ENCODE peak calls at places on chromosomes 4 and X, in six cellular contexts. One of them, this sample, is unnamed.

GRCh38 chr4:48909697-48910096 is 3.1 kb upstream of the OCIAD2 start:
- DNase-seq in HFF-Myc: peak
- DNase-seq in RWPE2: peak
- DNase-seq in neural crest cell: no peak
- DNase-seq in psoas muscle: no peak
- DNase-seq in H1: peak
- DNase-seq in this sample: no peak

GRCh38 chrX:641671-642435 is 11.3 kb downstream of the SHOX start:
- DNase-seq in neural crest cell: no peak
- DNase-seq in HFF-Myc: no peak
- DNase-seq in H1: no peak
- DNase-seq in psoas muscle: no peak
- DNase-seq in RWPE2: no peak
- DNase-seq in this sample: no peak

GRCh38 chr4:42390622-42391355 is 6.5 kb upstream of the SHISA3 start:
- DNase-seq in neural crest cell: no peak
- DNase-seq in H1: no peak
- DNase-seq in psoas muscle: no peak
- DNase-seq in RWPE2: no peak
- DNase-seq in HFF-Myc: no peak
- DNase-seq in this sample: no peak

GRCh38 chr4:89653012-89653411 is 183.9 kb downstream of the SNCA start:
- DNase-seq in H1: no peak
- DNase-seq in HFF-Myc: no peak
- DNase-seq in RWPE2: no peak
- DNase-seq in psoas muscle: no peak
- DNase-seq in neural crest cell: no peak
- DNase-seq in this sample: no peak

GRCh38 chrX:65706041-65706828 is 38.8 kb downstream of the MSN start:
- DNase-seq in HFF-Myc: peak
- DNase-seq in neural crest cell: no peak
- DNase-seq in H1: no peak
- DNase-seq in RWPE2: peak
- DNase-seq in psoas muscle: peak
- DNase-seq in this sample: no peak

GRCh38 chr4:41600243-41600642 is 62.3 kb downstream of the LIMCH1 start:
- DNase-seq in HFF-Myc: no peak
- DNase-seq in RWPE2: no peak
- DNase-seq in H1: no peak
- DNase-seq in psoas muscle: no peak
- DNase-seq in neural crest cell: no peak
- DNase-seq in this sample: no peak

GRCh38 chr4:5893013-5893580 is at the start of gene CRMP1:
- DNase-seq in psoas muscle: no peak
- DNase-seq in HFF-Myc: no peak
- DNase-seq in neural crest cell: peak
- DNase-seq in H1: no peak
- DNase-seq in RWPE2: no peak
- DNase-seq in this sample: no peak

GRCh38 chr4:172726001-172726423 is 442.6 kb upstream of the GALNT7 start:
- DNase-seq in neural crest cell: no peak
- DNase-seq in RWPE2: no peak
- DNase-seq in H1: no peak
- DNase-seq in HFF-Myc: no peak
- DNase-seq in psoas muscle: no peak
- DNase-seq in this sample: no peak

GRCh38 chr4:5361968-5362367 is 310.7 kb downstream of the STK32B start:
- DNase-seq in HFF-Myc: no peak
- DNase-seq in H1: no peak
- DNase-seq in RWPE2: no peak
- DNase-seq in psoas muscle: no peak
- DNase-seq in neural crest cell: peak
- DNase-seq in this sample: no peak

GRCh38 chrX:12210196-12210815 is 72.0 kb downstream of the FRMPD4 start:
- DNase-seq in HFF-Myc: no peak
- DNase-seq in psoas muscle: peak
- DNase-seq in H1: no peak
- DNase-seq in neural crest cell: no peak
- DNase-seq in RWPE2: peak
- DNase-seq in this sample: peak

GRCh38 chr4:8830611-8831200 is 40.9 kb downstream of the HMX1 start:
- DNase-seq in H1: no peak
- DNase-seq in RWPE2: no peak
- DNase-seq in neural crest cell: no peak
- DNase-seq in HFF-Myc: no peak
- DNase-seq in psoas muscle: no peak
- DNase-seq in this sample: no peak

GRCh38 chr4:112173593-112174559 is 28.6 kb downstream of the FAM241A start:
- DNase-seq in HFF-Myc: no peak
- DNase-seq in neural crest cell: no peak
- DNase-seq in H1: no peak
- DNase-seq in RWPE2: no peak
- DNase-seq in psoas muscle: peak
- DNase-seq in this sample: no peak

GRCh38 chr4:101597204-101597603 is 193.3 kb upstream of the BANK1 start:
- DNase-seq in HFF-Myc: no peak
- DNase-seq in H1: no peak
- DNase-seq in neural crest cell: no peak
- DNase-seq in RWPE2: no peak
- DNase-seq in psoas muscle: no peak
- DNase-seq in this sample: no peak

GRCh38 chr4:20816287-20816686 is 116.0 kb downstream of the PACRGL start:
- DNase-seq in neural crest cell: no peak
- DNase-seq in HFF-Myc: no peak
- DNase-seq in H1: no peak
- DNase-seq in RWPE2: no peak
- DNase-seq in psoas muscle: no peak
- DNase-seq in this sample: no peak

GRCh38 chrX:106999002-106999975 is 723 bp downstream of the MORC4 start:
- DNase-seq in psoas muscle: peak
- DNase-seq in HFF-Myc: peak
- DNase-seq in neural crest cell: peak
- DNase-seq in H1: no peak
- DNase-seq in RWPE2: no peak
- DNase-seq in this sample: peak

GRCh38 chr4:8345053-8345945 is 75.7 kb downstream of the HTRA3 start:
- DNase-seq in H1: no peak
- DNase-seq in HFF-Myc: no peak
- DNase-seq in neural crest cell: no peak
- DNase-seq in psoas muscle: no peak
- DNase-seq in RWPE2: no peak
- DNase-seq in this sample: no peak

GRCh38 chrX:76815754-76816153 is 388.2 kb downstream of the MAGEE1 start:
- DNase-seq in psoas muscle: no peak
- DNase-seq in H1: no peak
- DNase-seq in neural crest cell: no peak
- DNase-seq in HFF-Myc: no peak
- DNase-seq in RWPE2: no peak
- DNase-seq in this sample: no peak

GRCh38 chr4:59135248-59135802 is 2025.1 kb upstream of the IGFBP7 start:
- DNase-seq in neural crest cell: no peak
- DNase-seq in RWPE2: no peak
- DNase-seq in H1: no peak
- DNase-seq in HFF-Myc: no peak
- DNase-seq in psoas muscle: no peak
- DNase-seq in this sample: no peak

GRCh38 chrX:27491397-27491796 is 28.3 kb upstream of the PPP4R3C start:
- DNase-seq in H1: no peak
- DNase-seq in neural crest cell: no peak
- DNase-seq in HFF-Myc: no peak
- DNase-seq in psoas muscle: no peak
- DNase-seq in RWPE2: no peak
- DNase-seq in this sample: no peak

GRCh38 chrX:261858-262390 is 19.3 kb upstream of the PLCXD1 start:
- DNase-seq in psoas muscle: no peak
- DNase-seq in RWPE2: peak
- DNase-seq in H1: no peak
- DNase-seq in HFF-Myc: no peak
- DNase-seq in neural crest cell: no peak
- DNase-seq in this sample: no peak

GRCh38 chr4:38003102-38003501 is 42.9 kb downstream of the PTTG2 start:
- DNase-seq in neural crest cell: no peak
- DNase-seq in HFF-Myc: no peak
- DNase-seq in RWPE2: no peak
- DNase-seq in H1: no peak
- DNase-seq in psoas muscle: no peak
- DNase-seq in this sample: no peak

GRCh38 chr4:74878323-74878722 is 54.6 kb upstream of the PARM1 start:
- DNase-seq in psoas muscle: no peak
- DNase-seq in H1: no peak
- DNase-seq in HFF-Myc: no peak
- DNase-seq in RWPE2: no peak
- DNase-seq in neural crest cell: no peak
- DNase-seq in this sample: no peak

GRCh38 chr4:147862043-147862692 is 130.3 kb downstream of the ARHGAP10 start:
- DNase-seq in neural crest cell: no peak
- DNase-seq in HFF-Myc: no peak
- DNase-seq in H1: no peak
- DNase-seq in RWPE2: no peak
- DNase-seq in psoas muscle: no peak
- DNase-seq in this sample: no peak

GRCh38 chr4:4494882-4495281 is 47.0 kb downstream of the STX18 start:
- DNase-seq in neural crest cell: no peak
- DNase-seq in RWPE2: no peak
- DNase-seq in H1: no peak
- DNase-seq in HFF-Myc: no peak
- DNase-seq in psoas muscle: no peak
- DNase-seq in this sample: no peak

GRCh38 chr4:98232202-98232601 is 29.0 kb upstream of the RAP1GDS1 start:
- DNase-seq in neural crest cell: no peak
- DNase-seq in RWPE2: no peak
- DNase-seq in psoas muscle: no peak
- DNase-seq in HFF-Myc: peak
- DNase-seq in H1: no peak
- DNase-seq in this sample: no peak

GRCh38 chrX:21661316-21661715 is 3.2 kb upstream of the KLHL34 start:
- DNase-seq in psoas muscle: no peak
- DNase-seq in H1: no peak
- DNase-seq in neural crest cell: no peak
- DNase-seq in HFF-Myc: no peak
- DNase-seq in RWPE2: no peak
- DNase-seq in this sample: no peak

GRCh38 chr4:156686120-156686519 is 285.5 kb downstream of the PDGFC start:
- DNase-seq in neural crest cell: no peak
- DNase-seq in RWPE2: no peak
- DNase-seq in HFF-Myc: peak
- DNase-seq in H1: no peak
- DNase-seq in psoas muscle: no peak
- DNase-seq in this sample: no peak

GRCh38 chr4:94298725-94299252 is 43.8 kb downstream of the HPGDS start:
- DNase-seq in RWPE2: no peak
- DNase-seq in HFF-Myc: no peak
- DNase-seq in neural crest cell: no peak
- DNase-seq in H1: no peak
- DNase-seq in psoas muscle: no peak
- DNase-seq in this sample: no peak

GRCh38 chr4:7328162-7328912 is 106.4 kb downstream of the PSAPL1 start:
- DNase-seq in neural crest cell: no peak
- DNase-seq in H1: no peak
- DNase-seq in HFF-Myc: no peak
- DNase-seq in psoas muscle: no peak
- DNase-seq in RWPE2: no peak
- DNase-seq in this sample: no peak

GRCh38 chr4:175070444-175070843 is 152.3 kb downstream of the ADAM29 start:
- DNase-seq in H1: no peak
- DNase-seq in HFF-Myc: no peak
- DNase-seq in RWPE2: no peak
- DNase-seq in neural crest cell: no peak
- DNase-seq in psoas muscle: no peak
- DNase-seq in this sample: no peak

DNA sequence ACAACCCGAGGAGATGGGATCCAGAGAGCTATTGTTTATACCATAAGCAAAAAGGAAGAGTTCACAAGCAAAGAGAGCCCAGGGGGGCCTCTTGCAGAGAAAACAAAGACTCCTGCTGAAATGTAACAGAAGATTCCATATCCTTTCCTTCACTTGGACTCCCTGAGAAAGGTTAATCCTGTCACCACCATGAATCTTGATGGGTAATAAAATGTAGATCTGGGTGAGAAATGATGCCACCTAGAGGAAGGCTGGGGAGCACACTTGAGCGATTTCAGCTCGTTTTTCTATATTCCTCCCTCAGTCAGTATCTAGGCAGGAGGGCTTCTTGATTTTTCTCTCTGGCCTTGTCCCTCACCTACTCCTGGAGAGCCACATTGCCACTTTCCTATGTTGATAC is 10.2 kb upstream of the KCNE5 start:
- DNase-seq in psoas muscle: no peak
- DNase-seq in H1: no peak
- DNase-seq in HFF-Myc: no peak
- DNase-seq in RWPE2: no peak
- DNase-seq in neural crest cell: no peak
- DNase-seq in this sample: no peak
- TF ChIP-seq CTCF in psoas muscle: peak
- TF ChIP-seq CTCF in H1: no peak
- TF ChIP-seq CTCF in HFF-Myc: peak
- TF ChIP-seq CTCF in RWPE2: peak
- TF ChIP-seq CTCF in neural crest cell: peak
- TF ChIP-seq CTCF in this sample: no peak

GRCh38 chrX:20594985-20595384 is 328.3 kb upstream of the RPS6KA3 start:
- DNase-seq in HFF-Myc: no peak
- DNase-seq in RWPE2: no peak
- DNase-seq in psoas muscle: no peak
- DNase-seq in neural crest cell: no peak
- DNase-seq in H1: no peak
- DNase-seq in this sample: no peak
- TF ChIP-seq CTCF in HFF-Myc: no peak
- TF ChIP-seq CTCF in RWPE2: peak
- TF ChIP-seq CTCF in psoas muscle: peak
- TF ChIP-seq CTCF in neural crest cell: peak
- TF ChIP-seq CTCF in H1: no peak
- TF ChIP-seq CTCF in this sample: no peak

GRCh38 chr4:82201303-82201702 is 172.5 kb downstream of the HNRNPD start:
- DNase-seq in neural crest cell: no peak
- DNase-seq in RWPE2: no peak
- DNase-seq in psoas muscle: no peak
- DNase-seq in H1: no peak
- DNase-seq in HFF-Myc: no peak
- DNase-seq in this sample: no peak

GRCh38 chr4:82201805-82202636 is 171.8 kb downstream of the HNRNPD start:
- DNase-seq in psoas muscle: no peak
- DNase-seq in neural crest cell: peak
- DNase-seq in H1: no peak
- DNase-seq in HFF-Myc: no peak
- DNase-seq in RWPE2: no peak
- DNase-seq in this sample: no peak
- TF ChIP-seq CTCF in psoas muscle: peak
- TF ChIP-seq CTCF in neural crest cell: peak
- TF ChIP-seq CTCF in H1: no peak
- TF ChIP-seq CTCF in HFF-Myc: peak
- TF ChIP-seq CTCF in RWPE2: peak
- TF ChIP-seq CTCF in this sample: no peak

DNA sequence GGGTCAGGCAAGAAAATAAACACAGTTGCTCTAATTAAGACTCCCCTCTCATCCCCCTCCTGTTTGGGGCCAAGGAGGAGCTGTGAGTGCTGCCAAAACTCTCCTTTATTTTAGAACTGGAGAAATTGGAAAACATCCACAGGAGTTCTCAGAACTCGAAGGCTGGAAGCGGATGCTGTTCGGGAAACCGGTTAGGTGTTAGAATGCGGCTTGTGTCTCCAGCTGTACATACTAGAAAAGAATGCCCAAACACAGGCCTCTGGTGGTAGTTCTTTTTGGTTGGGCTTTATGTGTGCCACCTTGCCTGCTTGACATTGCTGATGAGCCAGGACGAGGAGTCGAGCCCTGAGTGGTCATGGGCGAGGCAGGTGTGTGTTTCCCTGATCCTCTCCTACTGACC is 118.2 kb downstream of the GPR143 start:
- DNase-seq in HFF-Myc: no peak
- DNase-seq in RWPE2: no peak
- DNase-seq in psoas muscle: no peak
- DNase-seq in H1: no peak
- DNase-seq in neural crest cell: no peak
- DNase-seq in this sample: no peak
- TF ChIP-seq CTCF in HFF-Myc: no peak
- TF ChIP-seq CTCF in RWPE2: no peak
- TF ChIP-seq CTCF in psoas muscle: no peak
- TF ChIP-seq CTCF in H1: no peak
- TF ChIP-seq CTCF in neural crest cell: no peak
- TF ChIP-seq CTCF in this sample: no peak

This sample was measured in omental fat pad.